ENCODE peak calls at places on chromosomes 6 and 20, in six cellular contexts. One of them, this sample, is unnamed. For H3K4me1, the result is how much of the 10 kb centered on the place peaks cover.

GRCh38 chr20:53707341-53708102 is 113.9 kb upstream of the ZNF217 start:
- DNase-seq in mesendoderm: no peak
- DNase-seq in GM23248: peak
- DNase-seq in lower lobe of right lung: no peak
- DNase-seq in ascending aorta: no peak
- DNase-seq in HepG2: no peak
- DNase-seq in this sample: no peak

GRCh38 chr6:56807992-56808342 is 146.9 kb upstream of the BEND6 start:
- DNase-seq in ascending aorta: no peak
- DNase-seq in HepG2: no peak
- DNase-seq in GM23248: no peak
- DNase-seq in mesendoderm: peak
- DNase-seq in lower lobe of right lung: no peak
- DNase-seq in this sample: no peak

GRCh38 chr20:58800134-58800650 is 50.5 kb downstream of the GNAS-AS1 start:
- DNase-seq in lower lobe of right lung: no peak
- DNase-seq in ascending aorta: no peak
- DNase-seq in GM23248: no peak
- DNase-seq in mesendoderm: peak
- DNase-seq in HepG2: no peak
- DNase-seq in this sample: no peak

GRCh38 chr20:34834459-34834893 is 9.0 kb upstream of the NCOA6 start:
- DNase-seq in GM23248: peak
- DNase-seq in HepG2: peak
- DNase-seq in ascending aorta: no peak
- DNase-seq in lower lobe of right lung: no peak
- DNase-seq in mesendoderm: peak
- DNase-seq in this sample: peak

GRCh38 chr6:137570307-137570832 is 76.2 kb upstream of the OLIG3 start:
- DNase-seq in HepG2: peak
- DNase-seq in ascending aorta: no peak
- DNase-seq in mesendoderm: no peak
- DNase-seq in lower lobe of right lung: no peak
- DNase-seq in GM23248: no peak
- DNase-seq in this sample: no peak

GRCh38 chr6:136889271-136890193 is 32.6 kb upstream of the SLC35D3 start:
- DNase-seq in ascending aorta: no peak
- DNase-seq in lower lobe of right lung: no peak
- DNase-seq in GM23248: no peak
- DNase-seq in HepG2: peak
- DNase-seq in mesendoderm: no peak
- DNase-seq in this sample: peak

GRCh38 chr20:46455729-46456128 is 49.3 kb upstream of the ELMO2 start:
- DNase-seq in lower lobe of right lung: no peak
- DNase-seq in GM23248: no peak
- DNase-seq in HepG2: no peak
- DNase-seq in mesendoderm: no peak
- DNase-seq in ascending aorta: no peak
- DNase-seq in this sample: no peak

GRCh38 chr20:56157530-56158203 is 90.9 kb upstream of the MC3R start:
- DNase-seq in lower lobe of right lung: no peak
- DNase-seq in GM23248: no peak
- DNase-seq in HepG2: no peak
- DNase-seq in mesendoderm: no peak
- DNase-seq in ascending aorta: no peak
- DNase-seq in this sample: no peak

GRCh38 chr6:132218063-132218696 is 183.1 kb downstream of the MOXD1 start:
- DNase-seq in ascending aorta: no peak
- DNase-seq in HepG2: peak
- DNase-seq in mesendoderm: no peak
- DNase-seq in GM23248: peak
- DNase-seq in lower lobe of right lung: no peak
- DNase-seq in this sample: peak

GRCh38 chr6:13478525-13478962 is 8.9 kb downstream of the GFOD1 start:
- DNase-seq in lower lobe of right lung: no peak
- DNase-seq in HepG2: no peak
- DNase-seq in GM23248: no peak
- DNase-seq in mesendoderm: no peak
- DNase-seq in ascending aorta: peak
- DNase-seq in this sample: no peak

GRCh38 chr20:15992564-15992963 is 580.7 kb downstream of the KIF16B start:
- DNase-seq in mesendoderm: no peak
- DNase-seq in HepG2: no peak
- DNase-seq in lower lobe of right lung: no peak
- DNase-seq in GM23248: no peak
- DNase-seq in ascending aorta: no peak
- DNase-seq in this sample: no peak

GRCh38 chr20:47972916-47973309 is 187.6 kb upstream of the SULF2 start:
- DNase-seq in HepG2: no peak
- DNase-seq in mesendoderm: no peak
- DNase-seq in ascending aorta: no peak
- DNase-seq in GM23248: no peak
- DNase-seq in lower lobe of right lung: no peak
- DNase-seq in this sample: no peak

GRCh38 chr6:102995491-102995890 is 1602.0 kb downstream of the GRIK2 start:
- DNase-seq in HepG2: no peak
- DNase-seq in lower lobe of right lung: no peak
- DNase-seq in mesendoderm: no peak
- DNase-seq in GM23248: no peak
- DNase-seq in ascending aorta: no peak
- DNase-seq in this sample: no peak

GRCh38 chr6:112408522-112408921 is 61.4 kb downstream of the RFPL4B start:
- DNase-seq in HepG2: no peak
- DNase-seq in mesendoderm: no peak
- DNase-seq in GM23248: no peak
- DNase-seq in ascending aorta: no peak
- DNase-seq in lower lobe of right lung: no peak
- DNase-seq in this sample: no peak

GRCh38 chr6:118709859-118710350 is 58.5 kb upstream of the CEP85L start:
- DNase-seq in lower lobe of right lung: no peak
- DNase-seq in mesendoderm: peak
- DNase-seq in ascending aorta: no peak
- DNase-seq in GM23248: peak
- DNase-seq in HepG2: no peak
- DNase-seq in this sample: peak

GRCh38 chr6:134146268-134147032 is 94.0 kb upstream of the SLC2A12 start:
- DNase-seq in ascending aorta: no peak
- DNase-seq in HepG2: no peak
- DNase-seq in lower lobe of right lung: no peak
- DNase-seq in mesendoderm: no peak
- DNase-seq in GM23248: no peak
- DNase-seq in this sample: no peak

GRCh38 chr6:33405541-33405940 is 5.3 kb upstream of the PHF1 start:
- DNase-seq in GM23248: no peak
- DNase-seq in HepG2: no peak
- DNase-seq in ascending aorta: no peak
- DNase-seq in mesendoderm: no peak
- DNase-seq in lower lobe of right lung: no peak
- DNase-seq in this sample: no peak

GRCh38 chr20:24724982-24725533 is 224.0 kb upstream of the CST7 start:
- DNase-seq in mesendoderm: no peak
- DNase-seq in HepG2: no peak
- DNase-seq in GM23248: no peak
- DNase-seq in lower lobe of right lung: no peak
- DNase-seq in ascending aorta: no peak
- DNase-seq in this sample: no peak

GRCh38 chr6:45895569-45895968 is 120.1 kb downstream of the CLIC5 start:
- DNase-seq in GM23248: no peak
- DNase-seq in lower lobe of right lung: no peak
- DNase-seq in ascending aorta: no peak
- DNase-seq in mesendoderm: no peak
- DNase-seq in HepG2: no peak
- DNase-seq in this sample: no peak

GRCh38 chr6:87742106-87742505 is 40.1 kb upstream of the AKIRIN2 start:
- DNase-seq in lower lobe of right lung: no peak
- DNase-seq in ascending aorta: no peak
- DNase-seq in mesendoderm: no peak
- DNase-seq in HepG2: no peak
- DNase-seq in GM23248: no peak
- DNase-seq in this sample: no peak

GRCh38 chr20:62265365-62265764 is 27.0 kb downstream of the OSBPL2 start:
- DNase-seq in lower lobe of right lung: no peak
- DNase-seq in HepG2: no peak
- DNase-seq in mesendoderm: no peak
- DNase-seq in ascending aorta: no peak
- DNase-seq in GM23248: no peak
- DNase-seq in this sample: no peak

GRCh38 chr6:15504581-15505350 is 158.1 kb downstream of the DTNBP1 start:
- DNase-seq in lower lobe of right lung: no peak
- DNase-seq in GM23248: peak
- DNase-seq in mesendoderm: no peak
- DNase-seq in ascending aorta: no peak
- DNase-seq in HepG2: peak
- DNase-seq in this sample: peak

GRCh38 chr6:124870611-124871201 is 91.5 kb upstream of the RNF217 start:
- DNase-seq in GM23248: peak
- DNase-seq in mesendoderm: no peak
- DNase-seq in lower lobe of right lung: no peak
- DNase-seq in ascending aorta: no peak
- DNase-seq in HepG2: peak
- DNase-seq in this sample: peak

GRCh38 chr20:62222266-62222850 is 2.3 kb upstream of the HRH3 start:
- DNase-seq in HepG2: no peak
- DNase-seq in mesendoderm: no peak
- DNase-seq in lower lobe of right lung: no peak
- DNase-seq in GM23248: no peak
- DNase-seq in ascending aorta: no peak
- DNase-seq in this sample: no peak

GRCh38 chr20:2799688-2800589 is 488 bp downstream of the CPXM1 start:
- DNase-seq in HepG2: no peak
- DNase-seq in lower lobe of right lung: no peak
- DNase-seq in GM23248: peak
- DNase-seq in ascending aorta: no peak
- DNase-seq in mesendoderm: peak
- DNase-seq in this sample: peak

GRCh38 chr6:49497308-49497707 is 2.4 kb upstream of the GLYATL3 start:
- DNase-seq in lower lobe of right lung: no peak
- DNase-seq in GM23248: no peak
- DNase-seq in HepG2: no peak
- DNase-seq in ascending aorta: no peak
- DNase-seq in mesendoderm: no peak
- DNase-seq in this sample: no peak

GRCh38 chr6:98627129-98627775 is 207.1 kb upstream of the POU3F2 start:
- DNase-seq in HepG2: no peak
- DNase-seq in mesendoderm: no peak
- DNase-seq in ascending aorta: no peak
- DNase-seq in GM23248: no peak
- DNase-seq in lower lobe of right lung: no peak
- DNase-seq in this sample: no peak
- H3K4me3 ChIP-seq in HepG2: no peak
- H3K4me3 ChIP-seq in mesendoderm: no peak
- H3K4me3 ChIP-seq in ascending aorta: no peak
- H3K4me3 ChIP-seq in GM23248: no peak
- H3K4me3 ChIP-seq in lower lobe of right lung: no peak
- H3K4me3 ChIP-seq in this sample: no peak

GRCh38 chr6:161230339-161230738 is 43.5 kb downstream of the AGPAT4 start:
- DNase-seq in GM23248: no peak
- DNase-seq in mesendoderm: no peak
- DNase-seq in lower lobe of right lung: no peak
- DNase-seq in HepG2: no peak
- DNase-seq in ascending aorta: no peak
- DNase-seq in this sample: no peak
- H3K4me1 ChIP-seq in GM23248: under half
- H3K4me1 ChIP-seq in mesendoderm: under half
- H3K4me1 ChIP-seq in lower lobe of right lung: under half
- H3K4me1 ChIP-seq in HepG2: under half
- H3K4me1 ChIP-seq in ascending aorta: under half
- H3K4me1 ChIP-seq in this sample: under half

GRCh38 chr20:25989196-25989595 is 292.5 kb upstream of the ZNF337 start:
- DNase-seq in mesendoderm: no peak
- DNase-seq in GM23248: no peak
- DNase-seq in ascending aorta: no peak
- DNase-seq in lower lobe of right lung: no peak
- DNase-seq in HepG2: no peak
- DNase-seq in this sample: no peak
- H3K4me3 ChIP-seq in mesendoderm: no peak
- H3K4me3 ChIP-seq in GM23248: no peak
- H3K4me3 ChIP-seq in ascending aorta: no peak
- H3K4me3 ChIP-seq in lower lobe of right lung: no peak
- H3K4me3 ChIP-seq in HepG2: no peak
- H3K4me3 ChIP-seq in this sample: no peak

DNA sequence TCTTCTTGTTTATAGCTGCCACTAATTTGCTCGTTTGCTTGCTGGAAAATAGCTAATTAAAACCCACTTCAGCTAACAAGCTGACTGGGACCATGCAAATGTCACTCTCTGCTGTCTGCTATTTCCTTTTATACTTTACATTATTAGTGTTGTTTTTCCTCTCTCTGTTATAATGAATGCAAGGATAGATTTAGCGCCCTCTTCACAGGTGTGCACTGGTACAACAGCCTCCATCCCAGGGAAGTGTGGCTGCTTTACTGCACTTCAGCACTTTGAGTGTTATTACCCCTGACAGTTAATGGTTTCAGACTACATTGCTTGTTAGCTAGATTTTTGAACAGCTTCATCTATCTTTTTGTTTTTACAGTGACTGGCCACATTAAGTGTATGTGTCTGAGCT is 405.7 kb downstream of the RNF144B start:
- DNase-seq in mesendoderm: no peak
- DNase-seq in ascending aorta: no peak
- DNase-seq in HepG2: no peak
- DNase-seq in lower lobe of right lung: no peak
- DNase-seq in GM23248: no peak
- DNase-seq in this sample: no peak
- H3K4me1 ChIP-seq in mesendoderm: under half
- H3K4me1 ChIP-seq in ascending aorta: under half
- H3K4me1 ChIP-seq in HepG2: under half
- H3K4me1 ChIP-seq in lower lobe of right lung: under half
- H3K4me1 ChIP-seq in GM23248: under half
- H3K4me1 ChIP-seq in this sample: under half

DNA sequence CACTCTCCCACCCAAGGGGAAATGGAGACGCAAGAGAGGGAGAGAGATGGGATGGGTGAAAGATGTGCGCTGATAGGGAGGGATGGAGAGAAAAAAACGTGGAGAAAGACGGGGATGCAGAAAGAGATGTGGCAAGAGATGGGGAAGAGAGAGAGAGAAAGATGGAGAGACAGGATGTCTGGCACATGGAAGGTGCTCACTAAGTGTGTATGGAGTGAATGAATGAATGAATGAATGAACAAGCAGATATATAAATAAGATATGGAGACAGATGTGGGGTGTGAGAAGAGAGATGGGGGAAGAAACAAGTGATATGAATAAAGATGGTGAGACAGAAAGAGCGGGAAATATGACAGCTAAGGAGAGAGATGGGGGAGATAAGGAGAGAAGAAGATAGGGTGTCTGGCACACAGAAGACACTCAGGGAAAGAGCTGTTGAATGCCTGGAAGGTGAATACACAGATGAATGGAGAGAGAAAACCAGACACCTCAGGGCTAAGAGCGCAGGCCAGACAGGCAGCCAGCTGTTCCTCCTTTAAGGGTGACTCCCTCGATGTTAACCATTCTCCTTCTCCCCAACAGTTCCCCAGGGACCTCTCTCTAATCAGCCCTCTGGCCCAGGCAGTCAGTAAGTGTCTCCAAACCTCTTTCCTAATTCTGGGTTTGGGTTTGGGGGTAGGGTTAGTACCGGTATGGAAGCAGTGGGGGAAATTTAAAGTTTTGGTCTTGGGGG is 753 bp downstream of the TNF start:
- DNase-seq in ascending aorta: no peak
- DNase-seq in mesendoderm: no peak
- DNase-seq in lower lobe of right lung: no peak
- DNase-seq in HepG2: no peak
- DNase-seq in GM23248: no peak
- DNase-seq in this sample: peak
- H3K4me3 ChIP-seq in ascending aorta: no peak
- H3K4me3 ChIP-seq in mesendoderm: no peak
- H3K4me3 ChIP-seq in lower lobe of right lung: peak
- H3K4me3 ChIP-seq in HepG2: no peak
- H3K4me3 ChIP-seq in GM23248: no peak
- H3K4me3 ChIP-seq in this sample: no peak

GRCh38 chr6:146277142-146277541 is 248.3 kb downstream of the GRM1 start:
- DNase-seq in mesendoderm: peak
- DNase-seq in lower lobe of right lung: no peak
- DNase-seq in ascending aorta: no peak
- DNase-seq in GM23248: no peak
- DNase-seq in HepG2: no peak
- DNase-seq in this sample: no peak
- H3K4me1 ChIP-seq in mesendoderm: under half
- H3K4me1 ChIP-seq in lower lobe of right lung: under half
- H3K4me1 ChIP-seq in ascending aorta: under half
- H3K4me1 ChIP-seq in GM23248: under half
- H3K4me1 ChIP-seq in HepG2: under half
- H3K4me1 ChIP-seq in this sample: under half

This sample was measured in A673.